ENCODE peak calls at places on chromosome 14, in eight cellular contexts. A is aorta, E is ascending aorta, F is heart left ventricle, M is neural progenitor cell, S is Caco-2, H is sigmoid colon, W is tibial nerve. Q is an unnamed sample. For H3K36me3, the result is how much of the 10 kb centered on the place peaks cover.

GRCh38 chr14:94342334-94342934 is 19.3 kb upstream of the SERPINA6 start:
- DNase-seq in A (peak), E (peak), F (peak), M (no peak), S (no peak), H (peak), W (peak), Q (no peak)

GRCh38 chr14:101474563-101475467 is 86.5 kb upstream of the DIO3 start:
- DNase-seq in A (peak), E (peak), F (no peak), M (no peak), S (no peak), H (peak), W (no peak), Q (no peak)

GRCh38 chr14:93019970-93020369 is 95.8 kb downstream of the ITPK1 start:
- DNase-seq in A (no peak), E (no peak), F (no peak), M (peak), S (no peak), H (peak), W (no peak), Q (no peak)

GRCh38 chr14:82432531-82432930 is 898.9 kb upstream of the SEL1L start:
- DNase-seq in A (no peak), E (no peak), F (no peak), M (no peak), S (no peak), H (no peak), W (no peak), Q (no peak)

GRCh38 chr14:76977793-76978730 is 50.4 kb downstream of the IRF2BPL start:
- DNase-seq in A (peak), E (peak), F (peak), M (no peak), S (no peak), H (peak), W (peak), Q (no peak)

GRCh38 chr14:27528328-27528727 is 930.5 kb upstream of the NOVA1 start:
- DNase-seq in A (no peak), E (no peak), F (no peak), M (peak), S (no peak), H (no peak), W (no peak), Q (peak)

GRCh38 chr14:54343276-54344121 is 53.3 kb upstream of the CDKN3 start:
- DNase-seq in A (no peak), E (no peak), F (no peak), M (peak), S (no peak), H (no peak), W (no peak), Q (no peak)

GRCh38 chr14:77186911-77187648 is 5.5 kb downstream of the TMEM63C start:
- DNase-seq in A (no peak), E (no peak), F (no peak), M (peak), S (no peak), H (peak), W (no peak), Q (no peak)

GRCh38 chr14:96177766-96178377 is 26.8 kb upstream of the BDKRB2 start:
- DNase-seq in A (no peak), E (no peak), F (no peak), M (no peak), S (no peak), H (peak), W (peak), Q (no peak)

GRCh38 chr14:96727490-96727889 is 69.7 kb upstream of the VRK1 start:
- DNase-seq in A (no peak), E (no peak), F (no peak), M (no peak), S (no peak), H (no peak), W (no peak), Q (no peak)

GRCh38 chr14:60275932-60276331 is 26.9 kb downstream of the PPM1A start:
- DNase-seq in A (no peak), E (no peak), F (no peak), M (no peak), S (no peak), H (no peak), W (no peak), Q (no peak)

GRCh38 chr14:94514351-94514750 is 5.1 kb upstream of the SERPINA12 start:
- DNase-seq in A (no peak), E (no peak), F (no peak), M (no peak), S (no peak), H (no peak), W (no peak), Q (no peak)

GRCh38 chr14:100893760-100894159 is 9.8 kb downstream of the RTL1 start:
- DNase-seq in A (peak), E (no peak), F (no peak), M (no peak), S (no peak), H (peak), W (no peak), Q (no peak)

GRCh38 chr14:81946808-81947798 is 413.4 kb upstream of the SEL1L start:
- DNase-seq in A (no peak), E (no peak), F (no peak), M (peak), S (no peak), H (no peak), W (no peak), Q (no peak)

GRCh38 chr14:88063807-88064206 is 58.9 kb downstream of the GPR65 start:
- DNase-seq in A (no peak), E (no peak), F (no peak), M (no peak), S (no peak), H (no peak), W (no peak), Q (no peak)

GRCh38 chr14:30532264-30532663 is 26.7 kb upstream of the G2E3 start:
- DNase-seq in A (no peak), E (no peak), F (no peak), M (no peak), S (no peak), H (no peak), W (no peak), Q (no peak)

GRCh38 chr14:57352771-57353170 is 37.6 kb upstream of the NAA30 start:
- DNase-seq in A (no peak), E (no peak), F (no peak), M (no peak), S (no peak), H (no peak), W (no peak), Q (no peak)

GRCh38 chr14:21334202-21334906 is 49.5 kb downstream of the SUPT16H start:
- DNase-seq in A (no peak), E (no peak), F (no peak), M (no peak), S (no peak), H (no peak), W (no peak), Q (no peak)

GRCh38 chr14:37595809-37596595 is 573 bp downstream of the TTC6 start:
- DNase-seq in A (peak), E (no peak), F (no peak), M (peak), S (peak), H (no peak), W (no peak), Q (peak)

GRCh38 chr14:95935228-95935822 is 58.7 kb downstream of the TUNAR start:
- DNase-seq in A (no peak), E (no peak), F (no peak), M (peak), S (no peak), H (no peak), W (peak), Q (peak)

GRCh38 chr14:31204593-31205534 is 2.7 kb downstream of the HECTD1 start:
- DNase-seq in A (no peak), E (no peak), F (no peak), M (no peak), S (no peak), H (no peak), W (no peak), Q (no peak)

GRCh38 chr14:99321955-99322730 is 50.1 kb upstream of the BCL11B start:
- DNase-seq in A (peak), E (no peak), F (no peak), M (no peak), S (no peak), H (no peak), W (peak), Q (no peak)
- H3K36me3 ChIP-seq in A (under half), E (under half), F (under half), M (under half), S (under half), H (under half), W (under half), Q (under half)

GRCh38 chr14:80523518-80524117 is 312.3 kb upstream of the DIO2 start:
- DNase-seq in A (no peak), E (no peak), F (no peak), M (no peak), S (no peak), H (no peak), W (no peak), Q (no peak)

GRCh38 chr14:80522936-80523335 is 311.6 kb upstream of the DIO2 start:
- DNase-seq in A (no peak), E (no peak), F (no peak), M (no peak), S (no peak), H (no peak), W (no peak), Q (no peak)

GRCh38 chr14:80519002-80519401 is 307.7 kb upstream of the DIO2 start:
- DNase-seq in A (no peak), E (no peak), F (no peak), M (no peak), S (no peak), H (no peak), W (no peak), Q (no peak)

GRCh38 chr14:80518173-80518572 is 306.9 kb upstream of the DIO2 start:
- DNase-seq in A (no peak), E (no peak), F (no peak), M (no peak), S (no peak), H (no peak), W (no peak), Q (no peak)

GRCh38 chr14:80521456-80521855 is 310.2 kb upstream of the DIO2 start:
- DNase-seq in A (no peak), E (no peak), F (no peak), M (no peak), S (no peak), H (no peak), W (no peak), Q (no peak)
- H3K36me3 ChIP-seq in A (under half), E (under half), F (under half), M (under half), S (under half), H (under half), W (under half), Q (under half)

DNA sequence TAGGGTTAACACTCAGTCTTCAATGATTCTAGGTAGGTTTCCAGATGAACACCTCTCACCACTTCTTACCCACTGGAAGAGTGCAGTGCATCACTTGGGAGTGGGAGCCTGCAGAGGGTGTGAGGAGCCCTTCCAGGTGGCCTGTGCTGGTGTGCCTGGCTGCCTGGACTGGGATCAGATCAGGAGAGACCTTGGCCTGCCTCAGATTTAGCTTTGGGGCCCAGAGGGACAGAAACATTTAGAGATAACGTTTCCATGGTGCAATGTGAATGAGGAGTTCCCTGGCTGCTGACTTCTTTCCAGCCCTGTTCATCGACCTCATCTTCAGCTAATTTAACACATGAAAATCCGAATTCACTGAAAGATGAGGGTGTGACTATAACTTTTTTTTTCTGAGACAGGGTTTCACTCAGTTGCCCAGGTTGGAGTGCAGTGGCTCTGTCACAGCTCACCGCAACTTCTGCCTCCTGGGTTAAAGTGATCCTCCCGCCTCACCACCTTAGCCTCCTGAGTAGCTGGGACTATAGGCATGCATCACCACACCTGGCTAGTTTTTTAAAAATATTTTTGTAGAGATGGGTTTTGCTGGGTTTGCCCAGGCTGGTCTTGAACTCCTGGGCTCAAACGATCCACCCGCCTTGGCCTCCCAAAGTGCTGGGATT is 53.6 kb downstream of the SUSD6 start:
- DNase-seq in A (no peak), E (no peak), F (peak), M (no peak), S (peak), H (no peak), W (no peak), Q (no peak)
- H3K36me3 ChIP-seq in A (under half), E (under half), F (under half), M (under half), S (under half), H (under half), W (under half), Q (under half)

DNA sequence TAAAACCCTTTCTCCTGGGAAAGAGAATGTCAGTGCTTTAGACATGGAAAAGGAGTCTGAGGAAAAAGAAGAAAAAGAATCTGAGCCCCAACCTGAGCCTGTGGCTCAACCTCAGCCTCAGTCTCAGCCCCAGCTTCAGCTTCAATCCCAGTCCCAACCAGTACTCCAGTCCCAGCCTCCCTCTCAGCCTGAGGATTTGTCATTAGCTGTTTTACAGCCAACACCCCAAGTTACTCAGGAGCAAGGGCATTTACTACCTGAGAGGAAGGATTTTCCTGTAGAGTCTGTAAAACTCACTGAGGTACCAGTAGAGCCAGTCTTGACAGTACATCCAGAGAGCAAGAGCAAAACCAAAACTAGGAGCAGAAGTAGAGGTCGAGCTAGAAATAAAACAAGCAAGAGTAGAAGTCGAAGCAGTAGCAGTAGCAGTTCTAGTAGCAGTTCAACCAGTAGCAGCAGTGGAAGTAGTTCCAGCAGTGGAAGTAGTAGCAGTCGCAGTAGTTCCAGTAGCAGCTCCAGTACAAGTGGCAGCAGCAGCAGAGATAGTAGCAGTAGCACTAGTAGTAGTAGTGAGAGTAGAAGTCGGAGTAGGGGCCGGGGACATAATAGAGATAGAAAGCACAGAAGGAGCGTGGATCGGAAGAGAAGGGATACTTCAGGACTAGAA is 6.1 kb downstream of the PNN start:
- DNase-seq in A (no peak), E (no peak), F (no peak), M (no peak), S (no peak), H (no peak), W (no peak), Q (no peak)
- H3K36me3 ChIP-seq in A (under half), E (half or more), F (half or more), M (half or more), S (under half), H (under half), W (under half), Q (under half)

DNA sequence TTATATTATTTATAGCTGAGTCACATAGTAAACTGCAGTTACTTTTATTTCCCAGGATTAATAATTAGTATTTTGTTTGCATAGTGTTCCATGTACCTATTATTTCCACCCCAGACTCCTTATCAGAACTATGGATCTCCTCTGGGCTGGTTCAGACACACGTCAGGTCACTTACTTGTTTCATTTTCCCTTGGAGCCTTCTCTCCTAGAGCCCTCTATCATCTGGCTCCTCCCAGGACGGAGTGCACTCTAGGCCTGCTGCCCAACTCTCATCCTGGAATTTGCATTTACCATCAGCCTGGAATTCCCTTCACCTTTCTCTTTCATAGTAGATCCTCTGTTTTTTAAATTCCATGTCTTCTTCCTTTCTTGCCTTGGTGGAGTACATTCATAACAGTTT is 28.5 kb upstream of the GALNT16 start:
- DNase-seq in A (no peak), E (no peak), F (no peak), M (no peak), S (no peak), H (no peak), W (no peak), Q (no peak)
- H3K36me3 ChIP-seq in A (under half), E (under half), F (half or more), M (under half), S (under half), H (under half), W (under half), Q (under half)

GRCh38 chr14:34569750-34570149 is 30.2 kb upstream of the EAPP start:
- DNase-seq in A (no peak), E (no peak), F (no peak), M (no peak), S (no peak), H (no peak), W (no peak), Q (no peak)
- H3K36me3 ChIP-seq in A (under half), E (half or more), F (half or more), M (under half), S (under half), H (under half), W (under half), Q (under half)